ENCODE peak calls at places on chromosomes 6 and 20, in four cellular contexts. Q is sigmoid colon, P is ovary, Y is A549. S is an unnamed sample. For H3K4me1, the result is how much of the 10 kb centered on the place peaks cover.

GRCh38 chr20:23047738-23048214 is 1.7 kb downstream of the THBD start:
- DNase-seq in Q (no peak), P (no peak), Y (peak), S (no peak)

GRCh38 chr20:45629496-45630100 is at the start of gene WFDC10A:
- DNase-seq in Q (no peak), P (no peak), Y (peak), S (no peak)

GRCh38 chr6:19410477-19410876 is 426.7 kb upstream of the ID4 start:
- DNase-seq in Q (no peak), P (no peak), Y (peak), S (no peak)

GRCh38 chr6:69729870-69730449 is 66.8 kb downstream of the LMBRD1 start:
- DNase-seq in Q (no peak), P (no peak), Y (no peak), S (no peak)

GRCh38 chr20:44609006-44609510 is 26.7 kb downstream of the PKIG start:
- DNase-seq in Q (no peak), P (no peak), Y (no peak), S (no peak)

GRCh38 chr6:70843328-70843918 is 113.4 kb downstream of the B3GAT2 start:
- DNase-seq in Q (no peak), P (no peak), Y (peak), S (no peak)

GRCh38 chr6:105681061-105681460 is 278.2 kb upstream of the PREP start:
- DNase-seq in Q (no peak), P (no peak), Y (no peak), S (no peak)

GRCh38 chr6:150492941-150493340 is 106.7 kb upstream of the PLEKHG1 start:
- DNase-seq in Q (no peak), P (no peak), Y (peak), S (no peak)

GRCh38 chr6:46648869-46649488 is 3.6 kb downstream of the CYP39A1 start:
- DNase-seq in Q (no peak), P (no peak), Y (peak), S (no peak)

GRCh38 chr20:34549291-34549928 is 9.1 kb upstream of the MAP1LC3A start:
- DNase-seq in Q (no peak), P (no peak), Y (peak), S (no peak)

GRCh38 chr6:53793318-53793975 is 1.4 kb upstream of the LRRC1 start:
- DNase-seq in Q (peak), P (peak), Y (peak), S (no peak)

GRCh38 chr20:44728835-44729342 is 13.7 kb downstream of the CCN5 start:
- DNase-seq in Q (peak), P (peak), Y (peak), S (peak)

GRCh38 chr6:8785223-8785622 is 349.9 kb upstream of the SLC35B3 start:
- DNase-seq in Q (no peak), P (no peak), Y (no peak), S (no peak)

GRCh38 chr20:37179671-37180524 is 550 bp upstream of the MROH8 start:
- DNase-seq in Q (no peak), P (no peak), Y (peak), S (no peak)

GRCh38 chr20:44067650-44068081 is 119.3 kb downstream of the JPH2 start:
- DNase-seq in Q (no peak), P (no peak), Y (no peak), S (no peak)

GRCh38 chr20:24475356-24475755 is 5.9 kb downstream of the SYNDIG1 start:
- DNase-seq in Q (no peak), P (no peak), Y (no peak), S (no peak)

GRCh38 chr6:30842754-30843610 is 41.3 kb upstream of the DDR1 start:
- DNase-seq in Q (no peak), P (no peak), Y (no peak), S (no peak)

GRCh38 chr6:20978176-20978614 is 443.9 kb downstream of the CDKAL1 start:
- DNase-seq in Q (no peak), P (no peak), Y (no peak), S (no peak)

GRCh38 chr20:10505320-10506226 is 70.5 kb downstream of the SLX4IP start:
- DNase-seq in Q (peak), P (peak), Y (no peak), S (no peak)
- H3K4me3 ChIP-seq in Q (no peak), P (no peak), Y (no peak), S (peak)

GRCh38 chr6:6293317-6293716 is 27.1 kb downstream of the F13A1 start:
- DNase-seq in Q (no peak), P (no peak), Y (no peak), S (no peak)
- TF ChIP-seq POLR2A in Q (no peak), P (no peak), Y (no peak), S (no peak)

GRCh38 chr6:138970856-138971425 is 17.1 kb downstream of the REPS1 start:
- DNase-seq in Q (no peak), P (no peak), Y (peak), S (no peak)
- H3K4me1 ChIP-seq in Q (half or more), P (under half), Y (under half), S (under half)

GRCh38 chr6:39037082-39037487 is 11.5 kb upstream of the GLP1R start:
- DNase-seq in Q (no peak), P (no peak), Y (no peak), S (no peak)

GRCh38 chr6:39035689-39036088 is 12.9 kb upstream of the GLP1R start:
- DNase-seq in Q (no peak), P (no peak), Y (no peak), S (no peak)

GRCh38 chr6:39041072-39041471 is 7.5 kb upstream of the GLP1R start:
- DNase-seq in Q (no peak), P (no peak), Y (no peak), S (no peak)

GRCh38 chr6:39040080-39040673 is 8.4 kb upstream of the GLP1R start:
- DNase-seq in Q (no peak), P (no peak), Y (no peak), S (no peak)

DNA sequence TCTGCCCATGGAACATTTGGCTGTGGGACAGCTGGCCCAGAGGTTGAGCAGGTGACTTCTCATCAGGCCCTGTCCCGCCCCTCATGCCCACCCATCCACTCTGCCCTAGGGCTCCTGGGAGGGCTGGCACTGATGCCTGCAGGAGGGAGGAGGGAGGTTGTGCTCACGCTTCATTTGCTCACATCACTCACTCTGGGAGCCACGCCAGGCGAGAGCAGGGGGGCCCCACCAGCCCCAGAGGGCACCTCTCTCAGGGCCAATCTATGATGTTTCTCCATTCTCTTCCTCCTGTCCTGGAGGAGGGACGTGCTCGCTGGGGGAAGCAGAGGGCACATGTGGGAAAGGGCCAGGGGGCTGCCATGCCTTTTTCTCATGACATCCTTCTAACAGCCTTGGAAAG is 10.9 kb upstream of the GLP1R start:
- DNase-seq in Q (no peak), P (no peak), Y (no peak), S (no peak)
- H3K4me3 ChIP-seq in Q (no peak), P (no peak), Y (no peak), S (no peak)

GRCh38 chr6:43687437-43688347 is at the start of gene MRPS18A:
- DNase-seq in Q (peak), P (peak), Y (peak), S (peak)
- TF ChIP-seq POLR2A in Q (peak), P (no peak), Y (peak), S (peak)